ENCODE peak calls at places on chromosomes 11 and 22, in four cellular contexts. B, P, K and G are unnamed samples.

GRCh38 chr22:46576556-46577351 is 39.3 kb upstream of the CELSR1 start:
- DNase-seq in B (peak), P (no peak), K (peak), G (peak)

GRCh38 chr11:9060700-9061111 is 30.7 kb downstream of the SCUBE2 start:
- DNase-seq in B (no peak), P (no peak), K (no peak), G (no peak)

GRCh38 chr11:134652586-134653255 is 240.7 kb upstream of the B3GAT1 start:
- DNase-seq in B (no peak), P (peak), K (no peak), G (no peak)

GRCh38 chr11:84800755-84801346 is 826.3 kb downstream of the DLG2 start:
- DNase-seq in B (no peak), P (no peak), K (no peak), G (no peak)

GRCh38 chr11:12765428-12765827 is 91.2 kb downstream of the TEAD1 start:
- DNase-seq in B (no peak), P (peak), K (no peak), G (no peak)

GRCh38 chr22:45883811-45884170 is 93.2 kb downstream of the WNT7B start:
- DNase-seq in B (no peak), P (no peak), K (peak), G (no peak)

GRCh38 chr11:16080688-16081388 is 275.5 kb downstream of the SOX6 start:
- DNase-seq in B (no peak), P (no peak), K (no peak), G (no peak)

GRCh38 chr22:22687638-22688500 is 43.5 kb downstream of the GGTLC2 start:
- DNase-seq in B (no peak), P (peak), K (no peak), G (peak)

GRCh38 chr11:10607462-10607861 is 39.0 kb upstream of the LYVE1 start:
- DNase-seq in B (no peak), P (peak), K (no peak), G (no peak)

GRCh38 chr11:119417726-119418540 is 5.0 kb downstream of the THY1 start:
- DNase-seq in B (no peak), P (no peak), K (no peak), G (no peak)

GRCh38 chr11:60870276-60870675 is 2.9 kb downstream of the ZP1 start:
- DNase-seq in B (no peak), P (no peak), K (peak), G (peak)

GRCh38 chr22:22746061-22746962 is 101.9 kb downstream of the GGTLC2 start:
- DNase-seq in B (no peak), P (no peak), K (no peak), G (no peak)

GRCh38 chr22:43980996-43981395 is 25.8 kb downstream of the SAMM50 start:
- DNase-seq in B (no peak), P (no peak), K (no peak), G (no peak)

GRCh38 chr11:34263462-34264186 is 94.2 kb downstream of the ABTB2 start:
- DNase-seq in B (no peak), P (peak), K (peak), G (no peak)

GRCh38 chr22:21054046-21054713 is 8.4 kb downstream of the LRRC74B start:
- DNase-seq in B (no peak), P (no peak), K (no peak), G (no peak)

GRCh38 chr11:65433657-65434056 is 11.1 kb downstream of the NEAT1 start:
- DNase-seq in B (no peak), P (no peak), K (no peak), G (no peak)

GRCh38 chr22:19877626-19878339 is 23.1 kb upstream of the GNB1L start:
- DNase-seq in B (no peak), P (no peak), K (peak), G (no peak)

GRCh38 chr11:33869511-33870422 is 22.1 kb downstream of the LMO2 start:
- DNase-seq in B (no peak), P (peak), K (peak), G (peak)

GRCh38 chr11:1271002-1271401 is 38.4 kb downstream of the TOLLIP start:
- DNase-seq in B (no peak), P (no peak), K (no peak), G (no peak)

GRCh38 chr11:126229782-126230540 is 18.4 kb downstream of the FAM118B start:
- DNase-seq in B (no peak), P (no peak), K (no peak), G (no peak)

GRCh38 chr11:111331711-111332479 is 33.5 kb downstream of the POU2AF3 start:
- DNase-seq in B (no peak), P (no peak), K (no peak), G (no peak)

GRCh38 chr11:11748706-11749365 is 92.9 kb upstream of the USP47 start:
- DNase-seq in B (no peak), P (no peak), K (no peak), G (no peak)

GRCh38 chr22:49429066-49429465 is 398.6 kb downstream of the BRD1 start:
- DNase-seq in B (no peak), P (no peak), K (no peak), G (no peak)

GRCh38 chr22:19069451-19069850 is 52.8 kb downstream of the DGCR2 start:
- DNase-seq in B (no peak), P (no peak), K (no peak), G (no peak)

GRCh38 chr22:37088108-37088605 is 21.4 kb downstream of the TMPRSS6 start:
- DNase-seq in B (no peak), P (no peak), K (no peak), G (no peak)

GRCh38 chr11:35688023-35688422 is 25.4 kb downstream of the TRIM44 start:
- DNase-seq in B (no peak), P (no peak), K (no peak), G (no peak)

GRCh38 chr22:49954991-49955580 is 5.5 kb upstream of the PIM3 start:
- DNase-seq in B (no peak), P (no peak), K (no peak), G (no peak)

GRCh38 chr22:40648386-40648785 is 11.9 kb upstream of the MRTFA start:
- DNase-seq in B (no peak), P (no peak), K (peak), G (no peak)